ENCODE peak calls at places on chromosomes 2 and 18, in six cellular contexts. A, B, F, W, U and C are unnamed samples.

GRCh38 chr18:50374170-50374752 is 585 bp upstream of the SKA1 start:
- DNase-seq in A (no peak), B (no peak), F (no peak), W (no peak), U (no peak), C (no peak)

GRCh38 chr2:3648652-3649177 is 9.3 kb upstream of the ALLC start:
- DNase-seq in A (no peak), B (no peak), F (no peak), W (no peak), U (no peak), C (no peak)

GRCh38 chr2:12326449-12327190 is 390.1 kb upstream of the TRIB2 start:
- DNase-seq in A (no peak), B (no peak), F (no peak), W (no peak), U (no peak), C (no peak)

GRCh38 chr2:200311139-200311538 is 4.6 kb downstream of the SPATS2L start:
- DNase-seq in A (no peak), B (no peak), F (no peak), W (no peak), U (no peak), C (no peak)

GRCh38 chr2:197195591-197195990 is 115.0 kb downstream of the ANKRD44 start:
- DNase-seq in A (no peak), B (no peak), F (no peak), W (no peak), U (no peak), C (no peak)

GRCh38 chr18:13464432-13465125 is 246.0 kb downstream of the LDLRAD4 start:
- DNase-seq in A (no peak), B (no peak), F (peak; percentile 30), W (no peak), U (no peak), C (no peak)

GRCh38 chr2:120779781-120780283 is 44.2 kb downstream of the GLI2 start:
- DNase-seq in A (no peak), B (peak; percentile 89), F (peak; percentile 71), W (peak; percentile 81), U (no peak), C (peak; percentile 59)

GRCh38 chr2:200740907-200741306 is 70.8 kb upstream of the BZW1 start:
- DNase-seq in A (no peak), B (no peak), F (no peak), W (no peak), U (no peak), C (no peak)

GRCh38 chr18:48750485-48751175 is 200.1 kb downstream of the SMAD7 start:
- DNase-seq in A (no peak), B (no peak), F (peak; percentile 42), W (peak; percentile 47), U (peak; percentile 88), C (no peak)

GRCh38 chr2:217622664-217623063 is 380.1 kb downstream of the TNS1 start:
- DNase-seq in A (no peak), B (no peak), F (no peak), W (no peak), U (no peak), C (no peak)

DNA sequence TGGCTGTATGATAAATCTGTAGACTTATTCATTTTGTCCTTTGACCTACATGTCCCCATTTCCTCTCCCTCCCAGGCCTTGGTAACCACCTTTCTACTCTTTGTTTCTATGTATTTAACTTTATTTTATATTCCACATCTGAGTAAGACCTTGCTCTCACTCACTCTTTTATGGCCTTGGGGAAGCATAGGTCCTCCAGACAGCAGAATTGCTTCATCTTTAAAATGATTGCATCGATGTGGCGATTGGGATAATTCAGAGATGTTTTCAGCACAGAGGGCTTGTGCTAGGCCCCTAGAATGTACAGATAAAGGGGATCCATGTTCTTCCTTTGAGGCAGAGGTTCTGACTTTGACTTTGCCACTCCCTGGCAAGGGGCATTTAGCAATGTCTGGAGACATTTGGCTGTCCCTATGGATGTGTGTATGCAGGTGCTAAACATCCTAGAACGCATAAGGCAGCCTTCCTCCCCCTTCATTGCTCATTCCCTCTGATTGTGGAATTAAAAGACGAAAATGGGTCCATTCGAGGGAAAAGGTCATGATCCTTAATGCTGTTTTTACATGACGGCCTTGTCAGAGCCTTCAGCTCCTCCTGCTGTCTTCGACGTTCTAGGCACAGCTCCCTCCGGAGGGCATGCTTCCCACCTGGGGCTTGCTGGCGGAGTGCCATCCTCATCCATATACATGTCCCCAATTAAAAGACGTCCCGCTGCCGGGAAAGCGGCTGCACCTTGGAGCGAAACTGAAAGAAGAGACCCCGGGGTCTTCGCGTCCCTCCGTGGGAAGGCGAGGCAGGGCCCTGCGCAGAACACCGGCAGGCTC is 1.1 kb upstream of the GPR39 start:
- DNase-seq in A (no peak), B (no peak), F (peak; percentile 11), W (peak; percentile 33), U (peak; percentile 78), C (peak; percentile 48)
- H3K4me3 ChIP-seq in A (peak overlapping the region; percentile 45), B (peak overlapping the region; percentile 67), F (peak overlapping the region; percentile 56), W (peak overlapping the region; percentile 44), U (peak overlapping the region; percentile 16), C (peak overlapping the region; percentile 47)

DNA sequence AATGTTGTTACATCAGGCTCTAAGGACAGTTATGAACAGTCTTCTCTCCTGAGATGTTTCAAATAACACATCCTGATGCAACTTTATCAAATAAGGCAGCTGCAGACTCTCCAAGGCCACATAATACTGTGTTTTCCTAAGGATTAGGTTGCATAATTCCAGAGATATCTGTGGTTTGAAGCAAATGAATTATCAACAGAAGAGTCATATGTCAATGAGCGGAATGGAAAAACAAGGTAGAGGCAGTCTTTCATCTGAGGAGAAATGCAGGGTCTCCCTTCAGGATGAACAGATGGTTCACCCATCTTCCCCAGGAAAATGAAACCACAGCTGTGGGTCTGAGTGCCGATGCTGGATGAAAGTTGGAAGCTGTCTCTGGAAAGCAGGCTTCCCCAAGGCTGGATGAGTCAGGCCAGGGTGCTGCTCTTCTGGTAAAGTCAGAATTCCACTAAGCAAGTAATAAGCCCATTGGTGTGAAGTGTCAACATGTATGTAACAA is 22.2 kb downstream of the LYG1 start:
- DNase-seq in A (no peak), B (peak; percentile 63), F (peak; percentile 68), W (peak; percentile 89), U (no peak), C (peak; percentile 81)
- H3K4me3 ChIP-seq in A (no peak overlapping the region), B (peak overlapping the region; percentile 34), F (no peak overlapping the region), W (no peak overlapping the region), U (no peak overlapping the region), C (peak overlapping the region; percentile 14)

DNA sequence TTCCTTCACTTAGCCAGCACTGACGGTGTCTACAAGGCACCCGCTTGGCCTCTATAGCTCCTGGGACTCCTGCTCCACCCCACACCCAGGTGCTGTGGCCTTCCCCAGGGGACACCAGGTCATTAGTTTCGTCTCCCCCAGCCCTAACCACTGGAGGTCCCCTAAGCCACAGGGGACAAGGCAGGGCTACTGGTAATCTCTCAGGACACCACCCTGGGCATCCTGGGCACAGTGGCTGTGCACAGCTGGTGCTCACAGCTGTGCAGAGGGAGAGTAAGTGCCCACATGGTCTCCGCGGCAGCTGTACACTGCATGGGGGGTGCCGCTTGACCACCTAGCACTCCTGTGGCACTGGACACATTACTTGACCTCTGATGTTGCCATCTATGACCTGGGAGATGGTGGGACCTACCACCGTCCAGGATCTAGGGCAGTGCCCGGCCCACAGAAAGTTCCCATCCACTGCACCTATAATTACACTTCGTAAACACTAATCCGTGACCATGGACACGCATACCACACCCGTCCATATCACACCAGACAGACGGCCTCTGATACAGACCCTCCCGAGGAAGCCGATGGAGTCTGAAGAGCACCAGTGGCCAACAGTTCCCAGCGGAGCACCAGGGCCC is 133.9 kb downstream of the HDAC4 start:
- DNase-seq in A (no peak), B (no peak), F (no peak), W (no peak), U (no peak), C (no peak)
- H3K4me3 ChIP-seq in A (no peak overlapping the region), B (no peak overlapping the region), F (no peak overlapping the region), W (no peak overlapping the region), U (no peak overlapping the region), C (no peak overlapping the region)

GRCh38 chr2:63035686-63036085 is 14.9 kb upstream of the OTX1 start:
- DNase-seq in A (no peak), B (no peak), F (no peak), W (no peak), U (no peak), C (no peak)

GRCh38 chr2:63029058-63029457 is 21.6 kb upstream of the OTX1 start:
- DNase-seq in A (no peak), B (no peak), F (no peak), W (peak; percentile 13), U (no peak), C (no peak)

GRCh38 chr2:63038034-63038433 is 12.6 kb upstream of the OTX1 start:
- DNase-seq in A (no peak), B (no peak), F (no peak), W (no peak), U (no peak), C (no peak)

GRCh38 chr2:63035169-63035568 is 15.5 kb upstream of the OTX1 start:
- DNase-seq in A (no peak), B (no peak), F (no peak), W (no peak), U (no peak), C (no peak)

DNA sequence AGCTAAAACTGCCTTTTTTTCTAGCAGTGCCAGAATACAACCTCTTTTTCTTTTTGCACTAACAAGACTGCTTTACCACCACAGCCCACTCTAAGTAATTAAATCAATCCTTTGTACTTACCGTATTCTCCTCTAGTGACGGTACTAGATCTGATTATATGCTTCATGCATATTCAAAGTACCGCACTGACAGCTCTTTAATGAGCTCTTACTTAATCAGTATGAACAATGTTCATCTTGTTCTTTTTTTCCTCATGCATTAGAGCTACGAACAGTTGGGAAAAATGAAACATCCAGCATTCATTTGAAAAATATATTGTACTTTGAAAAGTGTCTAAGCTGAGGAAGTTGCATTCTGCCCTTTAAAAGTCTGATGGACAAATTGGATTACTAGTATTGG is 16.1 kb upstream of the OTX1 start:
- DNase-seq in A (no peak), B (no peak), F (no peak), W (no peak), U (no peak), C (no peak)
- H3K4me3 ChIP-seq in A (no peak overlapping the region), B (no peak overlapping the region), F (no peak overlapping the region), W (no peak overlapping the region), U (no peak overlapping the region), C (no peak overlapping the region)

DNA sequence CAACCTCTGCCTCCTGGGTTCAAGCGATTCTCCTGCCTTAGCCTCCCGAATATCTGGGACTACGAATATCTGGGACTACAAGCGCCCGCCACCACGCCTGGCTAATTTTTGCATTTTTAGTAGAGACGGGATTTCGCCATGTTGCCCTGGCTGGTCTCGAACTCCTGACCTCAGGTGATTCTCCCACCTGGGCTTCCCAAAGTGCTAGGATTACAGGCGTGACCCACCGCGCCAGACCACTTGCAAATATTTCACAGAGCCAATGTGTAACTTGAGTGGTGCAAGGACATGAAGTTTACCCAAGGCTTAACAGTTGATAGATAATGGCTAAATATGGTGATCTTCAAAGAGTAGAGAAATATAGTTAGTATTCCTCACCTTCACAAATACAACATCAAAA is 14.1 kb upstream of the MTIF2 start:
- DNase-seq in A (no peak), B (no peak), F (no peak), W (no peak), U (no peak), C (no peak)
- H3K4me3 ChIP-seq in A (no peak overlapping the region), B (no peak overlapping the region), F (no peak overlapping the region), W (no peak overlapping the region), U (peak overlapping the region; percentile 43), C (no peak overlapping the region)

DNA sequence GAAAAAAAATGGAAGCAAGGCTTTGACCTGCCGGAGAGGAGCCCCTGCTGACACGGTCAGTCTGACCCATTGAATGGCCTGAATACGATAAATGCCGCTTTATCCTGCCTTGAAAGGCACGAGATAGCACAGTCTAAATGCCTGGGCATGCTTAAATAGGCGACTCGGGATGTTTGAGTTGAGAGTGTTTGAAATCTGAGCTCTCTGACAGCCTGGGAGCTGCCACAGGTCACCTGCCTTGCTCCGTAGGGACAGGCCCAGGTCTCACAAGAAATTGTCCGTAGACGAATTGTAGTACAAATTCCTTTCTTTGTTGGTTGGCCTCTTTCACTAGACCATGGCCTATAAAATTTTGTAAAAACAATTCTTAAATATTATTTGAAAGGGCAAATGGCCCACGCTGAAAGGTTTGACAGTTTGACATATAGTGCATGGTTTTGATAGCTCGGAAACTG is 72.8 kb downstream of the MEIS1 start:
- DNase-seq in A (peak; percentile 32), B (no peak), F (no peak), W (peak; percentile 21), U (no peak), C (no peak)
- H3K4me3 ChIP-seq in A (no peak overlapping the region), B (no peak overlapping the region), F (no peak overlapping the region), W (no peak overlapping the region), U (no peak overlapping the region), C (no peak overlapping the region)